ENCODE peak calls at places on chromosomes 12 and 14, in nine cellular contexts. One of them, this sample, is unnamed.

GRCh38 chr12:106301611-106302321 is 767 bp upstream of the TCP11L2 start:
- DNase-seq in NCI-H2081: no peak
- DNase-seq in M059J: peak
- DNase-seq in B cell: peak
- DNase-seq in activated CD4-positive, alpha-beta T cell treated with anti-CD3 and anti-CD28 coated beads, Interleukin-2, amount 10 ng/mL, durations not matched to agents 7 days and 5 days: peak
- DNase-seq in effector CD4-positive, alpha-beta T cell: peak
- DNase-seq in A549: peak
- DNase-seq in uterus: no peak
- DNase-seq in prostate gland: peak
- DNase-seq in this sample: peak

GRCh38 chr12:116295327-116296263 is 18.1 kb upstream of the MED13L start:
- DNase-seq in NCI-H2081: no peak
- DNase-seq in prostate gland: no peak
- DNase-seq in M059J: no peak
- DNase-seq in activated CD4-positive, alpha-beta T cell treated with anti-CD3 and anti-CD28 coated beads, Interleukin-2, amount 10 ng/mL, durations not matched to agents 7 days and 5 days: no peak
- DNase-seq in B cell: no peak
- DNase-seq in A549: no peak
- DNase-seq in uterus: no peak
- DNase-seq in effector CD4-positive, alpha-beta T cell: no peak
- DNase-seq in this sample: no peak

GRCh38 chr14:69539631-69540410 is 34.9 kb downstream of the CCDC177 start:
- DNase-seq in NCI-H2081: no peak
- DNase-seq in effector CD4-positive, alpha-beta T cell: no peak
- DNase-seq in B cell: no peak
- DNase-seq in M059J: peak
- DNase-seq in A549: no peak
- DNase-seq in activated CD4-positive, alpha-beta T cell treated with anti-CD3 and anti-CD28 coated beads, Interleukin-2, amount 10 ng/mL, durations not matched to agents 7 days and 5 days: no peak
- DNase-seq in prostate gland: no peak
- DNase-seq in uterus: no peak
- DNase-seq in this sample: no peak

GRCh38 chr12:99619389-99620158 is 28.0 kb upstream of the GARIN6 start:
- DNase-seq in A549: no peak
- DNase-seq in B cell: no peak
- DNase-seq in NCI-H2081: peak
- DNase-seq in activated CD4-positive, alpha-beta T cell treated with anti-CD3 and anti-CD28 coated beads, Interleukin-2, amount 10 ng/mL, durations not matched to agents 7 days and 5 days: peak
- DNase-seq in uterus: no peak
- DNase-seq in M059J: peak
- DNase-seq in prostate gland: no peak
- DNase-seq in effector CD4-positive, alpha-beta T cell: no peak
- DNase-seq in this sample: no peak

GRCh38 chr14:65179918-65180724 is 77.8 kb upstream of the MAX start:
- DNase-seq in B cell: peak
- DNase-seq in A549: peak
- DNase-seq in prostate gland: no peak
- DNase-seq in activated CD4-positive, alpha-beta T cell treated with anti-CD3 and anti-CD28 coated beads, Interleukin-2, amount 10 ng/mL, durations not matched to agents 7 days and 5 days: no peak
- DNase-seq in uterus: peak
- DNase-seq in effector CD4-positive, alpha-beta T cell: no peak
- DNase-seq in NCI-H2081: no peak
- DNase-seq in M059J: peak
- DNase-seq in this sample: peak

GRCh38 chr14:59450716-59451115 is 14.5 kb downstream of the GPR135 start:
- DNase-seq in activated CD4-positive, alpha-beta T cell treated with anti-CD3 and anti-CD28 coated beads, Interleukin-2, amount 10 ng/mL, durations not matched to agents 7 days and 5 days: no peak
- DNase-seq in M059J: no peak
- DNase-seq in B cell: no peak
- DNase-seq in effector CD4-positive, alpha-beta T cell: no peak
- DNase-seq in prostate gland: no peak
- DNase-seq in A549: no peak
- DNase-seq in uterus: no peak
- DNase-seq in NCI-H2081: no peak
- DNase-seq in this sample: no peak

GRCh38 chr14:99211410-99211809 is 60.6 kb downstream of the BCL11B start:
- DNase-seq in A549: no peak
- DNase-seq in uterus: no peak
- DNase-seq in NCI-H2081: no peak
- DNase-seq in activated CD4-positive, alpha-beta T cell treated with anti-CD3 and anti-CD28 coated beads, Interleukin-2, amount 10 ng/mL, durations not matched to agents 7 days and 5 days: no peak
- DNase-seq in prostate gland: no peak
- DNase-seq in effector CD4-positive, alpha-beta T cell: no peak
- DNase-seq in B cell: no peak
- DNase-seq in M059J: no peak
- DNase-seq in this sample: no peak

GRCh38 chr14:38065101-38065762 is 142.5 kb upstream of the SSTR1 start:
- DNase-seq in M059J: peak
- DNase-seq in uterus: no peak
- DNase-seq in prostate gland: no peak
- DNase-seq in activated CD4-positive, alpha-beta T cell treated with anti-CD3 and anti-CD28 coated beads, Interleukin-2, amount 10 ng/mL, durations not matched to agents 7 days and 5 days: peak
- DNase-seq in B cell: no peak
- DNase-seq in A549: no peak
- DNase-seq in effector CD4-positive, alpha-beta T cell: peak
- DNase-seq in NCI-H2081: no peak
- DNase-seq in this sample: no peak

GRCh38 chr12:52371716-52372115 is 4.4 kb upstream of the KRT85 start:
- DNase-seq in A549: no peak
- DNase-seq in uterus: no peak
- DNase-seq in M059J: no peak
- DNase-seq in B cell: no peak
- DNase-seq in effector CD4-positive, alpha-beta T cell: no peak
- DNase-seq in activated CD4-positive, alpha-beta T cell treated with anti-CD3 and anti-CD28 coated beads, Interleukin-2, amount 10 ng/mL, durations not matched to agents 7 days and 5 days: no peak
- DNase-seq in NCI-H2081: no peak
- DNase-seq in prostate gland: no peak
- DNase-seq in this sample: no peak

GRCh38 chr12:100267603-100268281 is 765 bp downstream of the SCYL2 start:
- DNase-seq in A549: no peak
- DNase-seq in prostate gland: peak
- DNase-seq in NCI-H2081: no peak
- DNase-seq in activated CD4-positive, alpha-beta T cell treated with anti-CD3 and anti-CD28 coated beads, Interleukin-2, amount 10 ng/mL, durations not matched to agents 7 days and 5 days: peak
- DNase-seq in B cell: no peak
- DNase-seq in M059J: peak
- DNase-seq in uterus: no peak
- DNase-seq in effector CD4-positive, alpha-beta T cell: no peak
- DNase-seq in this sample: no peak

GRCh38 chr12:40376533-40377267 is 151.9 kb downstream of the LRRK2 start:
- DNase-seq in activated CD4-positive, alpha-beta T cell treated with anti-CD3 and anti-CD28 coated beads, Interleukin-2, amount 10 ng/mL, durations not matched to agents 7 days and 5 days: no peak
- DNase-seq in prostate gland: no peak
- DNase-seq in effector CD4-positive, alpha-beta T cell: no peak
- DNase-seq in M059J: no peak
- DNase-seq in A549: no peak
- DNase-seq in NCI-H2081: no peak
- DNase-seq in B cell: no peak
- DNase-seq in uterus: no peak
- DNase-seq in this sample: peak

GRCh38 chr14:104345316-104346111 is 207.1 kb downstream of the KIF26A start:
- DNase-seq in activated CD4-positive, alpha-beta T cell treated with anti-CD3 and anti-CD28 coated beads, Interleukin-2, amount 10 ng/mL, durations not matched to agents 7 days and 5 days: no peak
- DNase-seq in effector CD4-positive, alpha-beta T cell: no peak
- DNase-seq in B cell: no peak
- DNase-seq in A549: no peak
- DNase-seq in NCI-H2081: peak
- DNase-seq in prostate gland: no peak
- DNase-seq in uterus: no peak
- DNase-seq in M059J: no peak
- DNase-seq in this sample: no peak

GRCh38 chr12:30138483-30138882 is 354.7 kb upstream of the TMTC1 start:
- DNase-seq in B cell: no peak
- DNase-seq in NCI-H2081: no peak
- DNase-seq in effector CD4-positive, alpha-beta T cell: no peak
- DNase-seq in prostate gland: no peak
- DNase-seq in A549: no peak
- DNase-seq in activated CD4-positive, alpha-beta T cell treated with anti-CD3 and anti-CD28 coated beads, Interleukin-2, amount 10 ng/mL, durations not matched to agents 7 days and 5 days: no peak
- DNase-seq in M059J: no peak
- DNase-seq in uterus: no peak
- DNase-seq in this sample: no peak

GRCh38 chr12:96212456-96213375 is 18.5 kb downstream of the ELK3 start:
- DNase-seq in NCI-H2081: no peak
- DNase-seq in A549: no peak
- DNase-seq in activated CD4-positive, alpha-beta T cell treated with anti-CD3 and anti-CD28 coated beads, Interleukin-2, amount 10 ng/mL, durations not matched to agents 7 days and 5 days: no peak
- DNase-seq in prostate gland: no peak
- DNase-seq in effector CD4-positive, alpha-beta T cell: no peak
- DNase-seq in M059J: peak
- DNase-seq in uterus: no peak
- DNase-seq in B cell: no peak
- DNase-seq in this sample: no peak

GRCh38 chr12:59088673-59089072 is 168.4 kb upstream of the LRIG3 start:
- DNase-seq in activated CD4-positive, alpha-beta T cell treated with anti-CD3 and anti-CD28 coated beads, Interleukin-2, amount 10 ng/mL, durations not matched to agents 7 days and 5 days: no peak
- DNase-seq in uterus: peak
- DNase-seq in NCI-H2081: no peak
- DNase-seq in prostate gland: no peak
- DNase-seq in M059J: no peak
- DNase-seq in A549: no peak
- DNase-seq in effector CD4-positive, alpha-beta T cell: no peak
- DNase-seq in B cell: no peak
- DNase-seq in this sample: no peak

GRCh38 chr14:65255583-65256443 is 153.5 kb upstream of the MAX start:
- DNase-seq in B cell: no peak
- DNase-seq in uterus: no peak
- DNase-seq in M059J: peak
- DNase-seq in NCI-H2081: no peak
- DNase-seq in A549: no peak
- DNase-seq in effector CD4-positive, alpha-beta T cell: no peak
- DNase-seq in activated CD4-positive, alpha-beta T cell treated with anti-CD3 and anti-CD28 coated beads, Interleukin-2, amount 10 ng/mL, durations not matched to agents 7 days and 5 days: peak
- DNase-seq in prostate gland: peak
- DNase-seq in this sample: no peak

GRCh38 chr12:52005903-52006703 is 643 bp upstream of the TAMALIN start:
- DNase-seq in A549: no peak
- DNase-seq in M059J: no peak
- DNase-seq in activated CD4-positive, alpha-beta T cell treated with anti-CD3 and anti-CD28 coated beads, Interleukin-2, amount 10 ng/mL, durations not matched to agents 7 days and 5 days: no peak
- DNase-seq in uterus: no peak
- DNase-seq in prostate gland: no peak
- DNase-seq in B cell: peak
- DNase-seq in effector CD4-positive, alpha-beta T cell: no peak
- DNase-seq in NCI-H2081: no peak
- DNase-seq in this sample: peak

GRCh38 chr12:62919827-62920226 is 15.1 kb downstream of the PPM1H start:
- DNase-seq in activated CD4-positive, alpha-beta T cell treated with anti-CD3 and anti-CD28 coated beads, Interleukin-2, amount 10 ng/mL, durations not matched to agents 7 days and 5 days: no peak
- DNase-seq in NCI-H2081: peak
- DNase-seq in effector CD4-positive, alpha-beta T cell: no peak
- DNase-seq in uterus: no peak
- DNase-seq in A549: no peak
- DNase-seq in B cell: no peak
- DNase-seq in prostate gland: no peak
- DNase-seq in M059J: peak
- DNase-seq in this sample: no peak

GRCh38 chr12:104828015-104828414 is 130.1 kb downstream of the SLC41A2 start:
- DNase-seq in prostate gland: no peak
- DNase-seq in B cell: no peak
- DNase-seq in M059J: no peak
- DNase-seq in uterus: no peak
- DNase-seq in effector CD4-positive, alpha-beta T cell: no peak
- DNase-seq in NCI-H2081: no peak
- DNase-seq in activated CD4-positive, alpha-beta T cell treated with anti-CD3 and anti-CD28 coated beads, Interleukin-2, amount 10 ng/mL, durations not matched to agents 7 days and 5 days: no peak
- DNase-seq in A549: no peak
- DNase-seq in this sample: no peak

GRCh38 chr12:93020998-93021597 is 92.0 kb upstream of the EEA1 start:
- DNase-seq in NCI-H2081: no peak
- DNase-seq in activated CD4-positive, alpha-beta T cell treated with anti-CD3 and anti-CD28 coated beads, Interleukin-2, amount 10 ng/mL, durations not matched to agents 7 days and 5 days: no peak
- DNase-seq in prostate gland: no peak
- DNase-seq in A549: no peak
- DNase-seq in uterus: no peak
- DNase-seq in effector CD4-positive, alpha-beta T cell: no peak
- DNase-seq in M059J: no peak
- DNase-seq in B cell: no peak
- DNase-seq in this sample: no peak

GRCh38 chr12:130953783-130954543 is at the start of gene ADGRD1:
- DNase-seq in uterus: peak
- DNase-seq in M059J: no peak
- DNase-seq in activated CD4-positive, alpha-beta T cell treated with anti-CD3 and anti-CD28 coated beads, Interleukin-2, amount 10 ng/mL, durations not matched to agents 7 days and 5 days: no peak
- DNase-seq in NCI-H2081: no peak
- DNase-seq in prostate gland: no peak
- DNase-seq in A549: peak
- DNase-seq in B cell: peak
- DNase-seq in effector CD4-positive, alpha-beta T cell: no peak
- DNase-seq in this sample: no peak

GRCh38 chr12:32261638-32262037 is 137.7 kb upstream of the FGD4 start:
- DNase-seq in B cell: no peak
- DNase-seq in effector CD4-positive, alpha-beta T cell: no peak
- DNase-seq in M059J: no peak
- DNase-seq in uterus: no peak
- DNase-seq in NCI-H2081: no peak
- DNase-seq in A549: no peak
- DNase-seq in activated CD4-positive, alpha-beta T cell treated with anti-CD3 and anti-CD28 coated beads, Interleukin-2, amount 10 ng/mL, durations not matched to agents 7 days and 5 days: peak
- DNase-seq in prostate gland: no peak
- DNase-seq in this sample: no peak

GRCh38 chr12:130545475-130545874 is 170.6 kb downstream of the RIMBP2 start:
- DNase-seq in NCI-H2081: no peak
- DNase-seq in prostate gland: no peak
- DNase-seq in A549: no peak
- DNase-seq in uterus: no peak
- DNase-seq in activated CD4-positive, alpha-beta T cell treated with anti-CD3 and anti-CD28 coated beads, Interleukin-2, amount 10 ng/mL, durations not matched to agents 7 days and 5 days: no peak
- DNase-seq in effector CD4-positive, alpha-beta T cell: no peak
- DNase-seq in M059J: no peak
- DNase-seq in B cell: no peak
- DNase-seq in this sample: no peak

GRCh38 chr14:90811641-90812040 is 4.6 kb downstream of the TTC7B start:
- DNase-seq in uterus: no peak
- DNase-seq in B cell: no peak
- DNase-seq in effector CD4-positive, alpha-beta T cell: no peak
- DNase-seq in prostate gland: no peak
- DNase-seq in NCI-H2081: no peak
- DNase-seq in activated CD4-positive, alpha-beta T cell treated with anti-CD3 and anti-CD28 coated beads, Interleukin-2, amount 10 ng/mL, durations not matched to agents 7 days and 5 days: no peak
- DNase-seq in A549: no peak
- DNase-seq in M059J: no peak
- DNase-seq in this sample: no peak

GRCh38 chr12:3042394-3042793 is 34.8 kb upstream of the TSPAN9 start:
- DNase-seq in B cell: peak
- DNase-seq in uterus: no peak
- DNase-seq in prostate gland: no peak
- DNase-seq in M059J: no peak
- DNase-seq in effector CD4-positive, alpha-beta T cell: no peak
- DNase-seq in NCI-H2081: no peak
- DNase-seq in activated CD4-positive, alpha-beta T cell treated with anti-CD3 and anti-CD28 coated beads, Interleukin-2, amount 10 ng/mL, durations not matched to agents 7 days and 5 days: no peak
- DNase-seq in A549: no peak
- DNase-seq in this sample: no peak

GRCh38 chr14:99320621-99321235 is 48.7 kb upstream of the BCL11B start:
- DNase-seq in NCI-H2081: no peak
- DNase-seq in effector CD4-positive, alpha-beta T cell: no peak
- DNase-seq in M059J: no peak
- DNase-seq in A549: no peak
- DNase-seq in activated CD4-positive, alpha-beta T cell treated with anti-CD3 and anti-CD28 coated beads, Interleukin-2, amount 10 ng/mL, durations not matched to agents 7 days and 5 days: no peak
- DNase-seq in prostate gland: no peak
- DNase-seq in B cell: no peak
- DNase-seq in uterus: no peak
- DNase-seq in this sample: no peak

GRCh38 chr12:55619352-55620138 is 17.1 kb upstream of the OR10P1 start:
- DNase-seq in A549: peak
- DNase-seq in activated CD4-positive, alpha-beta T cell treated with anti-CD3 and anti-CD28 coated beads, Interleukin-2, amount 10 ng/mL, durations not matched to agents 7 days and 5 days: peak
- DNase-seq in NCI-H2081: peak
- DNase-seq in B cell: peak
- DNase-seq in effector CD4-positive, alpha-beta T cell: peak
- DNase-seq in M059J: peak
- DNase-seq in uterus: no peak
- DNase-seq in prostate gland: peak
- DNase-seq in this sample: peak

GRCh38 chr12:100207311-100207710 is 6.7 kb downstream of the ACTR6 start:
- DNase-seq in activated CD4-positive, alpha-beta T cell treated with anti-CD3 and anti-CD28 coated beads, Interleukin-2, amount 10 ng/mL, durations not matched to agents 7 days and 5 days: no peak
- DNase-seq in M059J: no peak
- DNase-seq in prostate gland: no peak
- DNase-seq in A549: no peak
- DNase-seq in uterus: no peak
- DNase-seq in B cell: no peak
- DNase-seq in NCI-H2081: no peak
- DNase-seq in effector CD4-positive, alpha-beta T cell: no peak
- DNase-seq in this sample: no peak

GRCh38 chr12:44875417-44875953 is 630 bp downstream of the NELL2 start:
- DNase-seq in NCI-H2081: peak
- DNase-seq in B cell: peak
- DNase-seq in uterus: no peak
- DNase-seq in A549: no peak
- DNase-seq in effector CD4-positive, alpha-beta T cell: no peak
- DNase-seq in activated CD4-positive, alpha-beta T cell treated with anti-CD3 and anti-CD28 coated beads, Interleukin-2, amount 10 ng/mL, durations not matched to agents 7 days and 5 days: peak
- DNase-seq in prostate gland: no peak
- DNase-seq in M059J: no peak
- DNase-seq in this sample: peak

GRCh38 chr12:124424516-124424905 is 129.6 kb downstream of the RFLNA start:
- DNase-seq in A549: no peak
- DNase-seq in NCI-H2081: no peak
- DNase-seq in uterus: no peak
- DNase-seq in prostate gland: no peak
- DNase-seq in B cell: no peak
- DNase-seq in activated CD4-positive, alpha-beta T cell treated with anti-CD3 and anti-CD28 coated beads, Interleukin-2, amount 10 ng/mL, durations not matched to agents 7 days and 5 days: no peak
- DNase-seq in M059J: no peak
- DNase-seq in effector CD4-positive, alpha-beta T cell: no peak
- DNase-seq in this sample: no peak

GRCh38 chr14:36981832-36982528 is 190.4 kb downstream of the SLC25A21 start:
- DNase-seq in NCI-H2081: no peak
- DNase-seq in uterus: no peak
- DNase-seq in M059J: peak
- DNase-seq in activated CD4-positive, alpha-beta T cell treated with anti-CD3 and anti-CD28 coated beads, Interleukin-2, amount 10 ng/mL, durations not matched to agents 7 days and 5 days: no peak
- DNase-seq in B cell: no peak
- DNase-seq in A549: peak
- DNase-seq in effector CD4-positive, alpha-beta T cell: no peak
- DNase-seq in prostate gland: no peak
- DNase-seq in this sample: no peak